ENCODE peak calls at places on chromosomes 11 and 22, in nine cellular contexts. One of them, this sample, is unnamed.

GRCh38 chr11:128324531-128325141 is 262.7 kb downstream of the ETS1 start:
- DNase-seq in Kasumi-1: no peak
- DNase-seq in progenitor cell of endocrine pancreas: no peak
- DNase-seq in NCI-H2081: no peak
- DNase-seq in heart right ventricle: no peak
- DNase-seq in EL: no peak
- DNase-seq in NCI-H2171 treated with DMSO at 0.1 percent for 48 hours: no peak
- DNase-seq in NCI-H1092: no peak
- DNase-seq in Ammon's horn: no peak
- DNase-seq in this sample: no peak

GRCh38 chr11:64649304-64649703 is 58.3 kb downstream of the SLC22A12 start:
- DNase-seq in Kasumi-1: peak; percentile 44
- DNase-seq in progenitor cell of endocrine pancreas: no peak
- DNase-seq in NCI-H2081: no peak
- DNase-seq in heart right ventricle: no peak
- DNase-seq in EL: peak; percentile 27
- DNase-seq in NCI-H2171 treated with DMSO at 0.1 percent for 48 hours: peak; percentile 33
- DNase-seq in NCI-H1092: no peak
- DNase-seq in Ammon's horn: no peak
- DNase-seq in this sample: peak; percentile 55

GRCh38 chr11:78838417-78838816 is 263.8 kb upstream of the NARS2 start:
- DNase-seq in Kasumi-1: no peak
- DNase-seq in progenitor cell of endocrine pancreas: no peak
- DNase-seq in NCI-H2081: no peak
- DNase-seq in heart right ventricle: no peak
- DNase-seq in EL: no peak
- DNase-seq in NCI-H2171 treated with DMSO at 0.1 percent for 48 hours: no peak
- DNase-seq in NCI-H1092: no peak
- DNase-seq in Ammon's horn: no peak
- DNase-seq in this sample: peak; percentile 2

GRCh38 chr22:38982008-38982927 is at the start of gene APOBEC3B:
- DNase-seq in Kasumi-1: peak; percentile 25
- DNase-seq in progenitor cell of endocrine pancreas: no peak
- DNase-seq in NCI-H2081: no peak
- DNase-seq in heart right ventricle: peak; percentile 90
- DNase-seq in EL: peak; percentile 93
- DNase-seq in NCI-H2171 treated with DMSO at 0.1 percent for 48 hours: no peak
- DNase-seq in NCI-H1092: no peak
- DNase-seq in Ammon's horn: peak; percentile 84
- DNase-seq in this sample: no peak

GRCh38 chr11:2814751-2815150 is 70.8 kb downstream of the CDKN1C start:
- DNase-seq in Kasumi-1: no peak
- DNase-seq in progenitor cell of endocrine pancreas: no peak
- DNase-seq in NCI-H2081: no peak
- DNase-seq in heart right ventricle: no peak
- DNase-seq in EL: no peak
- DNase-seq in NCI-H2171 treated with DMSO at 0.1 percent for 48 hours: no peak
- DNase-seq in NCI-H1092: no peak
- DNase-seq in Ammon's horn: no peak
- DNase-seq in this sample: no peak

GRCh38 chr22:48222742-48223487 is 1460.5 kb downstream of the TBC1D22A start:
- DNase-seq in Kasumi-1: no peak
- DNase-seq in progenitor cell of endocrine pancreas: no peak
- DNase-seq in NCI-H2081: no peak
- DNase-seq in heart right ventricle: no peak
- DNase-seq in EL: no peak
- DNase-seq in NCI-H2171 treated with DMSO at 0.1 percent for 48 hours: no peak
- DNase-seq in NCI-H1092: no peak
- DNase-seq in Ammon's horn: no peak
- DNase-seq in this sample: no peak

GRCh38 chr11:19601235-19601634 is 111.4 kb upstream of the NAV2 start:
- DNase-seq in Kasumi-1: no peak
- DNase-seq in progenitor cell of endocrine pancreas: no peak
- DNase-seq in NCI-H2081: no peak
- DNase-seq in heart right ventricle: no peak
- DNase-seq in EL: no peak
- DNase-seq in NCI-H2171 treated with DMSO at 0.1 percent for 48 hours: no peak
- DNase-seq in NCI-H1092: no peak
- DNase-seq in Ammon's horn: no peak
- DNase-seq in this sample: no peak

GRCh38 chr11:116175707-116176106 is 597.1 kb downstream of the BUD13 start:
- DNase-seq in Kasumi-1: no peak
- DNase-seq in progenitor cell of endocrine pancreas: no peak
- DNase-seq in NCI-H2081: no peak
- DNase-seq in heart right ventricle: no peak
- DNase-seq in EL: no peak
- DNase-seq in NCI-H2171 treated with DMSO at 0.1 percent for 48 hours: peak; percentile 56
- DNase-seq in NCI-H1092: no peak
- DNase-seq in Ammon's horn: peak; percentile 54
- DNase-seq in this sample: peak; percentile 91

GRCh38 chr11:62792193-62792575 is 378 bp upstream of the TMEM223 start:
- DNase-seq in Kasumi-1: no peak
- DNase-seq in progenitor cell of endocrine pancreas: no peak
- DNase-seq in NCI-H2081: no peak
- DNase-seq in heart right ventricle: peak; percentile 72
- DNase-seq in EL: no peak
- DNase-seq in NCI-H2171 treated with DMSO at 0.1 percent for 48 hours: no peak
- DNase-seq in NCI-H1092: no peak
- DNase-seq in Ammon's horn: no peak
- DNase-seq in this sample: peak; percentile 73

GRCh38 chr22:49021097-49021925 is 806.4 kb downstream of the BRD1 start:
- DNase-seq in Kasumi-1: no peak
- DNase-seq in progenitor cell of endocrine pancreas: no peak
- DNase-seq in NCI-H2081: no peak
- DNase-seq in heart right ventricle: no peak
- DNase-seq in EL: no peak
- DNase-seq in NCI-H2171 treated with DMSO at 0.1 percent for 48 hours: no peak
- DNase-seq in NCI-H1092: no peak
- DNase-seq in Ammon's horn: no peak
- DNase-seq in this sample: no peak

GRCh38 chr11:11691296-11692141 is 69.7 kb upstream of the GALNT18 start:
- DNase-seq in Kasumi-1: no peak
- DNase-seq in progenitor cell of endocrine pancreas: peak; percentile 17
- DNase-seq in NCI-H2081: no peak
- DNase-seq in heart right ventricle: no peak
- DNase-seq in EL: no peak
- DNase-seq in NCI-H2171 treated with DMSO at 0.1 percent for 48 hours: no peak
- DNase-seq in NCI-H1092: peak; percentile 20
- DNase-seq in Ammon's horn: peak; percentile 15
- DNase-seq in this sample: peak; percentile 46

GRCh38 chr11:104846216-104846615 is 52.0 kb downstream of the CASP12 start:
- DNase-seq in Kasumi-1: no peak
- DNase-seq in progenitor cell of endocrine pancreas: no peak
- DNase-seq in NCI-H2081: no peak
- DNase-seq in heart right ventricle: no peak
- DNase-seq in EL: no peak
- DNase-seq in NCI-H2171 treated with DMSO at 0.1 percent for 48 hours: no peak
- DNase-seq in NCI-H1092: no peak
- DNase-seq in Ammon's horn: peak; percentile 24
- DNase-seq in this sample: no peak

GRCh38 chr22:43174941-43175531 is 11.9 kb downstream of the TTLL12 start:
- DNase-seq in Kasumi-1: no peak
- DNase-seq in progenitor cell of endocrine pancreas: no peak
- DNase-seq in NCI-H2081: no peak
- DNase-seq in heart right ventricle: no peak
- DNase-seq in EL: no peak
- DNase-seq in NCI-H2171 treated with DMSO at 0.1 percent for 48 hours: no peak
- DNase-seq in NCI-H1092: no peak
- DNase-seq in Ammon's horn: no peak
- DNase-seq in this sample: no peak

GRCh38 chr11:120180571-120181445 is 30.0 kb upstream of the OAF start:
- DNase-seq in Kasumi-1: no peak
- DNase-seq in progenitor cell of endocrine pancreas: no peak
- DNase-seq in NCI-H2081: no peak
- DNase-seq in heart right ventricle: no peak
- DNase-seq in EL: peak; percentile 45
- DNase-seq in NCI-H2171 treated with DMSO at 0.1 percent for 48 hours: no peak
- DNase-seq in NCI-H1092: no peak
- DNase-seq in Ammon's horn: peak; percentile 69
- DNase-seq in this sample: no peak

GRCh38 chr11:58394195-58394594 is 12.5 kb downstream of the OR5B3 start:
- DNase-seq in Kasumi-1: no peak
- DNase-seq in progenitor cell of endocrine pancreas: no peak
- DNase-seq in NCI-H2081: no peak
- DNase-seq in heart right ventricle: no peak
- DNase-seq in EL: peak; percentile 92
- DNase-seq in NCI-H2171 treated with DMSO at 0.1 percent for 48 hours: no peak
- DNase-seq in NCI-H1092: no peak
- DNase-seq in Ammon's horn: no peak
- DNase-seq in this sample: no peak

GRCh38 chr11:62605467-62605866 is 3.8 kb upstream of the MTA2 start:
- DNase-seq in Kasumi-1: no peak
- DNase-seq in progenitor cell of endocrine pancreas: no peak
- DNase-seq in NCI-H2081: no peak
- DNase-seq in heart right ventricle: no peak
- DNase-seq in EL: no peak
- DNase-seq in NCI-H2171 treated with DMSO at 0.1 percent for 48 hours: no peak
- DNase-seq in NCI-H1092: no peak
- DNase-seq in Ammon's horn: no peak
- DNase-seq in this sample: no peak

GRCh38 chr11:62143727-62144126 is 19.9 kb downstream of the INCENP start:
- DNase-seq in Kasumi-1: no peak
- DNase-seq in progenitor cell of endocrine pancreas: no peak
- DNase-seq in NCI-H2081: no peak
- DNase-seq in heart right ventricle: no peak
- DNase-seq in EL: no peak
- DNase-seq in NCI-H2171 treated with DMSO at 0.1 percent for 48 hours: no peak
- DNase-seq in NCI-H1092: no peak
- DNase-seq in Ammon's horn: no peak
- DNase-seq in this sample: no peak

GRCh38 chr22:47173535-47174021 is 411.1 kb downstream of the TBC1D22A start:
- DNase-seq in Kasumi-1: no peak
- DNase-seq in progenitor cell of endocrine pancreas: no peak
- DNase-seq in NCI-H2081: no peak
- DNase-seq in heart right ventricle: no peak
- DNase-seq in EL: no peak
- DNase-seq in NCI-H2171 treated with DMSO at 0.1 percent for 48 hours: no peak
- DNase-seq in NCI-H1092: no peak
- DNase-seq in Ammon's horn: no peak
- DNase-seq in this sample: no peak

GRCh38 chr11:100849914-100850235 is 162.8 kb downstream of the ARHGAP42 start:
- DNase-seq in Kasumi-1: no peak
- DNase-seq in progenitor cell of endocrine pancreas: no peak
- DNase-seq in NCI-H2081: no peak
- DNase-seq in heart right ventricle: no peak
- DNase-seq in EL: no peak
- DNase-seq in NCI-H2171 treated with DMSO at 0.1 percent for 48 hours: no peak
- DNase-seq in NCI-H1092: no peak
- DNase-seq in Ammon's horn: no peak
- DNase-seq in this sample: no peak

GRCh38 chr11:4862447-4863236 is 13.6 kb upstream of the OR51S1 start:
- DNase-seq in Kasumi-1: no peak
- DNase-seq in progenitor cell of endocrine pancreas: no peak
- DNase-seq in NCI-H2081: no peak
- DNase-seq in heart right ventricle: no peak
- DNase-seq in EL: no peak
- DNase-seq in NCI-H2171 treated with DMSO at 0.1 percent for 48 hours: no peak
- DNase-seq in NCI-H1092: no peak
- DNase-seq in Ammon's horn: no peak
- DNase-seq in this sample: no peak

GRCh38 chr11:110430267-110431211 is 791 bp downstream of the FDX1 start:
- DNase-seq in Kasumi-1: peak; percentile 31
- DNase-seq in progenitor cell of endocrine pancreas: no peak
- DNase-seq in NCI-H2081: peak; percentile 38
- DNase-seq in heart right ventricle: peak; percentile 19
- DNase-seq in EL: peak; percentile 37
- DNase-seq in NCI-H2171 treated with DMSO at 0.1 percent for 48 hours: peak; percentile 41
- DNase-seq in NCI-H1092: peak; percentile 44
- DNase-seq in Ammon's horn: peak; percentile 33
- DNase-seq in this sample: peak; percentile 51

GRCh38 chr11:133504906-133505305 is 27.4 kb downstream of the OPCML start:
- DNase-seq in Kasumi-1: no peak
- DNase-seq in progenitor cell of endocrine pancreas: no peak
- DNase-seq in NCI-H2081: no peak
- DNase-seq in heart right ventricle: no peak
- DNase-seq in EL: no peak
- DNase-seq in NCI-H2171 treated with DMSO at 0.1 percent for 48 hours: no peak
- DNase-seq in NCI-H1092: no peak
- DNase-seq in Ammon's horn: no peak
- DNase-seq in this sample: no peak

This sample was measured in NCI-H82.